ENCODE peak calls at places on chromosomes 11 and 22, in eight cellular contexts. K is hypothalamus; F is stromal cell of bone marrow; B is T-helper 9 cell; H is effector memory CD8-positive, alpha-beta T cell; G is activated CD4-positive, CD25-positive, alpha-beta regulatory T cell treated with anti-CD3 and anti-CD28 coated beads, Interleukin-2, amount 50 U/mL, for 72 hours; P is kidney tubule cell; M is progenitor cell of endocrine pancreas. A is an unnamed sample.

GRCh38 chr11:40280161-40281054 is 1179.0 kb downstream of the LRRC4C start:
- DNase-seq in K (peak; percentile 28), F (no peak), B (no peak), H (no peak), G (no peak), P (no peak), M (no peak), A (no peak)

GRCh38 chr11:110716361-110716760 is 4.1 kb upstream of the ARHGAP20 start:
- DNase-seq in K (no peak), F (no peak), B (no peak), H (no peak), G (no peak), P (no peak), M (no peak), A (no peak)

GRCh38 chr11:129428027-129428426 is 52.4 kb downstream of the BARX2 start:
- DNase-seq in K (no peak), F (no peak), B (no peak), H (no peak), G (no peak), P (no peak), M (no peak), A (no peak)

GRCh38 chr22:34696557-34696956 is 369.4 kb upstream of the ISX start:
- DNase-seq in K (no peak), F (no peak), B (no peak), H (no peak), G (no peak), P (peak; percentile 10), M (no peak), A (no peak)

GRCh38 chr11:45751430-45751829 is 53.5 kb upstream of the SLC35C1 start:
- DNase-seq in K (peak; percentile 22), F (no peak), B (no peak), H (no peak), G (no peak), P (no peak), M (no peak), A (no peak)

GRCh38 chr11:11027271-11027670 is 169.4 kb upstream of the ZBED5 start:
- DNase-seq in K (no peak), F (peak; percentile 77), B (no peak), H (no peak), G (no peak), P (peak; percentile 83), M (no peak), A (no peak)

GRCh38 chr22:43831561-43832392 is 19.7 kb upstream of the EFCAB6 start:
- DNase-seq in K (no peak), F (no peak), B (no peak), H (no peak), G (no peak), P (no peak), M (no peak), A (no peak)

GRCh38 chr11:117685566-117685965 is 111.5 kb downstream of the DSCAML1 start:
- DNase-seq in K (no peak), F (no peak), B (no peak), H (no peak), G (no peak), P (no peak), M (no peak), A (no peak)

GRCh38 chr11:63244862-63245261 is 1.5 kb upstream of the SLC22A25 start:
- DNase-seq in K (no peak), F (no peak), B (no peak), H (no peak), G (no peak), P (no peak), M (no peak), A (no peak)

GRCh38 chr22:50672471-50673230 is at the start of gene SHANK3:
- DNase-seq in K (no peak), F (no peak), B (no peak), H (no peak), G (no peak), P (no peak), M (no peak), A (peak; percentile 43)

GRCh38 chr11:102017029-102017428 is 30.2 kb upstream of the CFAP300 start:
- DNase-seq in K (no peak), F (peak; percentile 37), B (no peak), H (no peak), G (no peak), P (no peak), M (no peak), A (no peak)

GRCh38 chr11:96256604-96257003 is 86.4 kb downstream of the MAML2 start:
- DNase-seq in K (no peak), F (no peak), B (no peak), H (no peak), G (no peak), P (no peak), M (no peak), A (no peak)

GRCh38 chr11:46976182-46976854 is 39.8 kb downstream of the CSTPP1 start:
- DNase-seq in K (no peak), F (no peak), B (no peak), H (no peak), G (no peak), P (no peak), M (no peak), A (peak; percentile 19)

GRCh38 chr11:43573233-43573632 is 107.3 kb upstream of the HSD17B12 start:
- DNase-seq in K (no peak), F (no peak), B (no peak), H (no peak), G (no peak), P (peak; percentile 37), M (no peak), A (peak; percentile 39)

GRCh38 chr11:102453286-102453797 is 777 bp upstream of the TMEM123 start:
- DNase-seq in K (peak; percentile 47), F (no peak), B (no peak), H (no peak), G (no peak), P (no peak), M (no peak), A (no peak)

GRCh38 chr11:110710520-110711381 is 1.5 kb downstream of the ARHGAP20 start:
- DNase-seq in K (peak; percentile 8), F (no peak), B (no peak), H (no peak), G (no peak), P (peak; percentile 10), M (peak; percentile 14), A (peak; percentile 17)

GRCh38 chr11:123202155-123202714 is 7.2 kb upstream of the CLMP start:
- DNase-seq in K (no peak), F (no peak), B (no peak), H (no peak), G (no peak), P (no peak), M (no peak), A (no peak)

A was measured in GM10248.